ENCODE peak calls at places on chromosomes 6 and 20, in ten cellular contexts. One of them, this sample, is unnamed.

GRCh38 chr6:7050911-7051779 is 56.6 kb upstream of the RREB1 start:
- DNase-seq in right atrium auricular region: peak; percentile 73
- DNase-seq in GM23338: peak; percentile 75
- DNase-seq in SJSA1: no peak
- DNase-seq in stomach: peak; percentile 75
- DNase-seq in CD8-positive, alpha-beta T cell: peak; percentile 9
- DNase-seq in IMR-90: peak; percentile 82
- DNase-seq in cardiac muscle cell: peak; percentile 75
- DNase-seq in tibial artery: peak; percentile 54
- DNase-seq in heart left ventricle: peak; percentile 43
- DNase-seq in this sample: peak; percentile 33

GRCh38 chr6:131322121-131322520 is 186.9 kb downstream of the AKAP7 start:
- DNase-seq in right atrium auricular region: no peak
- DNase-seq in GM23338: peak; percentile 48
- DNase-seq in SJSA1: no peak
- DNase-seq in stomach: no peak
- DNase-seq in CD8-positive, alpha-beta T cell: no peak
- DNase-seq in IMR-90: no peak
- DNase-seq in cardiac muscle cell: no peak
- DNase-seq in tibial artery: no peak
- DNase-seq in heart left ventricle: no peak
- DNase-seq in this sample: no peak

GRCh38 chr6:6622557-6622956 is 34.0 kb downstream of the LY86 start:
- DNase-seq in right atrium auricular region: no peak
- DNase-seq in GM23338: no peak
- DNase-seq in SJSA1: no peak
- DNase-seq in stomach: no peak
- DNase-seq in CD8-positive, alpha-beta T cell: no peak
- DNase-seq in IMR-90: no peak
- DNase-seq in cardiac muscle cell: no peak
- DNase-seq in tibial artery: no peak
- DNase-seq in heart left ventricle: no peak
- DNase-seq in this sample: no peak

GRCh38 chr6:122381494-122382083 is 17.9 kb upstream of the HSF2 start:
- DNase-seq in right atrium auricular region: no peak
- DNase-seq in GM23338: peak; percentile 92
- DNase-seq in SJSA1: peak; percentile 33
- DNase-seq in stomach: peak; percentile 62
- DNase-seq in CD8-positive, alpha-beta T cell: peak; percentile 27
- DNase-seq in IMR-90: peak; percentile 79
- DNase-seq in cardiac muscle cell: peak; percentile 86
- DNase-seq in tibial artery: peak; percentile 36
- DNase-seq in heart left ventricle: peak; percentile 41
- DNase-seq in this sample: peak; percentile 75

GRCh38 chr6:68634503-68635411 is at the start of gene ADGRB3:
- DNase-seq in right atrium auricular region: peak; percentile 76
- DNase-seq in GM23338: peak; percentile 79
- DNase-seq in SJSA1: peak; percentile 16
- DNase-seq in stomach: peak; percentile 46
- DNase-seq in CD8-positive, alpha-beta T cell: no peak
- DNase-seq in IMR-90: peak; percentile 47
- DNase-seq in cardiac muscle cell: peak; percentile 87
- DNase-seq in tibial artery: peak; percentile 80
- DNase-seq in heart left ventricle: peak; percentile 85
- DNase-seq in this sample: no peak

GRCh38 chr6:78101387-78101786 is 448.5 kb downstream of the MEI4 start:
- DNase-seq in right atrium auricular region: no peak
- DNase-seq in GM23338: peak; percentile 17
- DNase-seq in SJSA1: no peak
- DNase-seq in stomach: no peak
- DNase-seq in CD8-positive, alpha-beta T cell: no peak
- DNase-seq in IMR-90: no peak
- DNase-seq in cardiac muscle cell: no peak
- DNase-seq in tibial artery: no peak
- DNase-seq in heart left ventricle: no peak
- DNase-seq in this sample: no peak

GRCh38 chr6:163705923-163706322 is 291.4 kb downstream of the QKI start:
- DNase-seq in right atrium auricular region: no peak
- DNase-seq in GM23338: no peak
- DNase-seq in SJSA1: no peak
- DNase-seq in stomach: no peak
- DNase-seq in CD8-positive, alpha-beta T cell: no peak
- DNase-seq in IMR-90: no peak
- DNase-seq in cardiac muscle cell: no peak
- DNase-seq in tibial artery: no peak
- DNase-seq in heart left ventricle: no peak
- DNase-seq in this sample: no peak

GRCh38 chr6:168609914-168610490 is 169.0 kb downstream of the SMOC2 start:
- DNase-seq in right atrium auricular region: no peak
- DNase-seq in GM23338: no peak
- DNase-seq in SJSA1: no peak
- DNase-seq in stomach: no peak
- DNase-seq in CD8-positive, alpha-beta T cell: no peak
- DNase-seq in IMR-90: no peak
- DNase-seq in cardiac muscle cell: no peak
- DNase-seq in tibial artery: no peak
- DNase-seq in heart left ventricle: no peak
- DNase-seq in this sample: no peak

GRCh38 chr6:4774296-4774695 is 1.9 kb upstream of the CDYL start:
- DNase-seq in right atrium auricular region: no peak
- DNase-seq in GM23338: peak; percentile 60
- DNase-seq in SJSA1: no peak
- DNase-seq in stomach: no peak
- DNase-seq in CD8-positive, alpha-beta T cell: no peak
- DNase-seq in IMR-90: no peak
- DNase-seq in cardiac muscle cell: no peak
- DNase-seq in tibial artery: no peak
- DNase-seq in heart left ventricle: no peak
- DNase-seq in this sample: no peak

GRCh38 chr6:4776967-4777925 is 1.0 kb downstream of the CDYL start:
- DNase-seq in right atrium auricular region: no peak
- DNase-seq in GM23338: peak; percentile 55
- DNase-seq in SJSA1: peak; percentile 38
- DNase-seq in stomach: no peak
- DNase-seq in CD8-positive, alpha-beta T cell: no peak
- DNase-seq in IMR-90: peak; percentile 39
- DNase-seq in cardiac muscle cell: peak; percentile 55
- DNase-seq in tibial artery: no peak
- DNase-seq in heart left ventricle: no peak
- DNase-seq in this sample: peak; percentile 52

GRCh38 chr6:4774715-4775590 is 1.3 kb upstream of the CDYL start:
- DNase-seq in right atrium auricular region: no peak
- DNase-seq in GM23338: peak; percentile 61
- DNase-seq in SJSA1: peak; percentile 24
- DNase-seq in stomach: no peak
- DNase-seq in CD8-positive, alpha-beta T cell: no peak
- DNase-seq in IMR-90: no peak
- DNase-seq in cardiac muscle cell: peak; percentile 8
- DNase-seq in tibial artery: peak; percentile 28
- DNase-seq in heart left ventricle: no peak
- DNase-seq in this sample: peak; percentile 18

GRCh38 chr6:4776493-4776966 is 326 bp downstream of the CDYL start:
- DNase-seq in right atrium auricular region: no peak
- DNase-seq in GM23338: peak; percentile 49
- DNase-seq in SJSA1: no peak
- DNase-seq in stomach: no peak
- DNase-seq in CD8-positive, alpha-beta T cell: peak; percentile 6
- DNase-seq in IMR-90: no peak
- DNase-seq in cardiac muscle cell: no peak
- DNase-seq in tibial artery: peak; percentile 37
- DNase-seq in heart left ventricle: peak; percentile 49
- DNase-seq in this sample: no peak

DNA sequence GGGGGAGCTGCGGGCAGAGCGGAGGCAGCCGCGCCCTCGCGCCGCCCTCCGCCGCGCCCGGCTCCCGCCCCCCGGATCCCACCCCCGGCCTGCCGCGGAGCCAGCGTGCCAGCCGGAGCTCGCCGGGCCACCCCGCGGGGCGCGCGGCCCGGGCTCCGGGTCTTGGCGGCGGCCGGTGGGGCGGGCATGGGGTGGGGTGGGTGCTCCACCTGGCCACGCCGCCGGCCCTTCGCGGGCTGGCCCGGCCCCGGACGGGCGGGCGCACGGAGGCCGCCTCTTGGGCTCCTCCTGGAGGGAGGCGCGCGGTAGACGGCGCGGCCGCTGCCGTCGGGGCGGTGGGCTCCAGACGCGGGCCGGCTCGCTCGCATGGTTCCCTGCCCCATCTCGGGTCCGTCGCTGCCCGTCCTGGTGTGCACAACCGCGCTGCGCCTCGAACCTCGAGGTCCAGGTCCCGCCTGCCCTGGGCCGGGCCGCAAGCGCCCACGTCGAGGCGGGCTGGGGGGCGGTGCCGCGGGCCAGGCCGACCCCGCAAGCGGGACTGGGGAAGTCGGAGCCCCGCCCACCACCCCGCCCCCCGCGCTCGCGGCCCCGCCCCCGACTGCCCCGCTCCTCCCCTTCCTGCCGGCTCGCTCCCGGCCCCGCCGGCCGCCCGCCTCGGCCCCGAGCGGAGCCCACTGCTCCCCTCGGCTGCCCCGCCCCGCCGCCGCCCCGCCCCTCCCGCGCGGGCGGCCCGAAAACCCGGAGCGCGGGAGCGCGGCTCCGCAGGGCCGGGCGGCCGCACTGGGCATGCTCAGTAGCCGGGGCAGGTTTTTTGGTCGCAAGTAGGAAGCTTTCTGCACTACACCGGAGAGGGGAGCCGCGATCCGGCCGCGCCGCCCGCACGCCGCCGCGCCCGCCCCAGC is at the start of gene CDYL:
- DNase-seq in right atrium auricular region: peak; percentile 83
- DNase-seq in GM23338: peak; percentile 82
- DNase-seq in SJSA1: peak; percentile 91
- DNase-seq in stomach: peak; percentile 92
- DNase-seq in CD8-positive, alpha-beta T cell: peak; percentile 76
- DNase-seq in IMR-90: peak; percentile 85
- DNase-seq in cardiac muscle cell: peak; percentile 94
- DNase-seq in tibial artery: peak; percentile 77
- DNase-seq in heart left ventricle: peak; percentile 89
- DNase-seq in this sample: peak; percentile 82
- H3K27ac ChIP-seq in right atrium auricular region: peak within 1 kb of the TSS; percentile 84
- H3K27ac ChIP-seq in GM23338: no peak within 1 kb of the TSS
- H3K27ac ChIP-seq in SJSA1: peak within 1 kb of the TSS; percentile 81
- H3K27ac ChIP-seq in stomach: peak within 1 kb of the TSS; percentile 91
- H3K27ac ChIP-seq in CD8-positive, alpha-beta T cell: peak within 1 kb of the TSS; percentile 38
- H3K27ac ChIP-seq in IMR-90: peak within 1 kb of the TSS; percentile 76
- H3K27ac ChIP-seq in cardiac muscle cell: peak within 1 kb of the TSS; percentile 87
- H3K27ac ChIP-seq in tibial artery: peak within 1 kb of the TSS; percentile 85
- H3K27ac ChIP-seq in heart left ventricle: peak within 1 kb of the TSS; percentile 88
- H3K27ac ChIP-seq in this sample: peak within 1 kb of the TSS; percentile 51

DNA sequence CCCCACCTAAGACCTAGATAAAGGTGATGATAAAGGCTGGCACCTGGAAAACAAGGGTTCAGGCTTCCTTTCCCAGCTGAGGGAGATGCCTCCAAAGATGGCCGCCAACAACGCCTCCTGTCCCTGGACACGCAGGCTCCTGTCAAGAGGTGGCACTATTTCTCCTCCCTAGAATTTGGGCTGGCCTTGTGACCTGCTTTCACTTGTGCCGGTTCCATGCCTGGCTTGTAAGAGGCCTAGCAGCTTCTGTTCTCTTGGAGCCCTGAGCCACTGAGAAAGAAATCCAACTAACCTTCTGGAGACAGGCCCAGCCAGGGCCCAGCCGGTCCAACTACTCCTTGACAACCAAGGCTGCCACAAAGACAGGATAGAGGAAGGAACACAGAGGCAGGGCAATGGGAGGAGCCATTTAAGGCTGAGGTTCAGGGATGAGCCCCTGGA is 60.2 kb upstream of the RALY start:
- DNase-seq in right atrium auricular region: peak; percentile 68
- DNase-seq in GM23338: peak; percentile 93
- DNase-seq in SJSA1: peak; percentile 29
- DNase-seq in stomach: peak; percentile 67
- DNase-seq in CD8-positive, alpha-beta T cell: peak; percentile 6
- DNase-seq in IMR-90: peak; percentile 55
- DNase-seq in cardiac muscle cell: peak; percentile 81
- DNase-seq in tibial artery: peak; percentile 55
- DNase-seq in heart left ventricle: peak; percentile 61
- DNase-seq in this sample: peak; percentile 62
- H3K27ac ChIP-seq in right atrium auricular region: no peak overlapping the region
- H3K27ac ChIP-seq in GM23338: no peak overlapping the region
- H3K27ac ChIP-seq in SJSA1: no peak overlapping the region
- H3K27ac ChIP-seq in stomach: no peak overlapping the region
- H3K27ac ChIP-seq in CD8-positive, alpha-beta T cell: no peak overlapping the region
- H3K27ac ChIP-seq in IMR-90: no peak overlapping the region
- H3K27ac ChIP-seq in cardiac muscle cell: no peak overlapping the region
- H3K27ac ChIP-seq in tibial artery: peak overlapping the region; percentile 56
- H3K27ac ChIP-seq in heart left ventricle: no peak overlapping the region
- H3K27ac ChIP-seq in this sample: no peak overlapping the region

GRCh38 chr6:33413601-33414120 is 2.8 kb downstream of the PHF1 start:
- DNase-seq in right atrium auricular region: no peak
- DNase-seq in GM23338: no peak
- DNase-seq in SJSA1: no peak
- DNase-seq in stomach: no peak
- DNase-seq in CD8-positive, alpha-beta T cell: no peak
- DNase-seq in IMR-90: no peak
- DNase-seq in cardiac muscle cell: no peak
- DNase-seq in tibial artery: no peak
- DNase-seq in heart left ventricle: no peak
- DNase-seq in this sample: no peak

GRCh38 chr6:33416386-33417126 is 1.4 kb downstream of the CUTA start:
- DNase-seq in right atrium auricular region: no peak
- DNase-seq in GM23338: no peak
- DNase-seq in SJSA1: peak; percentile 21
- DNase-seq in stomach: no peak
- DNase-seq in CD8-positive, alpha-beta T cell: no peak
- DNase-seq in IMR-90: peak; percentile 55
- DNase-seq in cardiac muscle cell: no peak
- DNase-seq in tibial artery: no peak
- DNase-seq in heart left ventricle: no peak
- DNase-seq in this sample: no peak

GRCh38 chr6:33415831-33416230 is 2.1 kb downstream of the CUTA start:
- DNase-seq in right atrium auricular region: no peak
- DNase-seq in GM23338: no peak
- DNase-seq in SJSA1: no peak
- DNase-seq in stomach: no peak
- DNase-seq in CD8-positive, alpha-beta T cell: no peak
- DNase-seq in IMR-90: no peak
- DNase-seq in cardiac muscle cell: no peak
- DNase-seq in tibial artery: no peak
- DNase-seq in heart left ventricle: no peak
- DNase-seq in this sample: no peak

GRCh38 chr6:33413200-33413599 is 2.4 kb downstream of the PHF1 start:
- DNase-seq in right atrium auricular region: no peak
- DNase-seq in GM23338: no peak
- DNase-seq in SJSA1: no peak
- DNase-seq in stomach: no peak
- DNase-seq in CD8-positive, alpha-beta T cell: no peak
- DNase-seq in IMR-90: no peak
- DNase-seq in cardiac muscle cell: no peak
- DNase-seq in tibial artery: no peak
- DNase-seq in heart left ventricle: no peak
- DNase-seq in this sample: no peak

DNA sequence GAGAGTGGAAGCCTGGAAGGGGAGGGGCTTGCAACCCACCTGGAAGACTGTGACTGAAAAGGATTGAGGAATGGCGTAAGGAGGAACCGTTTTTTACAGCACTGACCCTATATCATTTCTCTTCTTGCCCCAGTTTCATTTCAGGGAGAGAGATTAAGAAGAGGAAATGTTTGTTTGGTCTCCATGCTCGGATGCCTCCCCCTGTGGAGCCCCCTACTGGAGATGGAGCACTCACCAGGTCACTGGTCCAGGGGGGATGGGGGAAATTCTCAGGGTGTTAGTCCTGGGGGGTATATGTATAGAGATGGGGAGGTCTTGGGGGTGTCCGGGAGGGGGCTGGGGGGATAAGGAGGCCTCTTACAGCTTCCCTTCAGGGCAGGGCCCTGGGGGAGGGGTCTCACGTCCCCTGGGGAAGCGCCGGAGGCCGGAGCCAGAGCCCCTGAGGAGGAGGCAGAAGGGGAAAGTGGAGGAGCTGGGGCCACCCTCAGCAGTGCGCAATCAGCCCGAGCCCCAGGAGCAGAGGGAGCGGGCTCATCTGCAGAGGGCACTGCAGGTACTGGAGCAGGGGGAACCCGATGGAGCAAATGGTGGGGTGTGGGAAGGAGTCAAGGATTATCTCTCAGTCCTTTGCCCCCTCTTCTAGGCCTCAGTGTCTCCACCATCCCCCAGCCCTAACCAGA is 3.2 kb downstream of the CUTA start:
- DNase-seq in right atrium auricular region: no peak
- DNase-seq in GM23338: peak; percentile 67
- DNase-seq in SJSA1: no peak
- DNase-seq in stomach: no peak
- DNase-seq in CD8-positive, alpha-beta T cell: no peak
- DNase-seq in IMR-90: no peak
- DNase-seq in cardiac muscle cell: no peak
- DNase-seq in tibial artery: no peak
- DNase-seq in heart left ventricle: no peak
- DNase-seq in this sample: no peak
- H3K27ac ChIP-seq in right atrium auricular region: no peak overlapping the region
- H3K27ac ChIP-seq in GM23338: peak overlapping the region; percentile 42
- H3K27ac ChIP-seq in SJSA1: no peak overlapping the region
- H3K27ac ChIP-seq in stomach: peak overlapping the region; percentile 38
- H3K27ac ChIP-seq in CD8-positive, alpha-beta T cell: no peak overlapping the region
- H3K27ac ChIP-seq in IMR-90: no peak overlapping the region
- H3K27ac ChIP-seq in cardiac muscle cell: no peak overlapping the region
- H3K27ac ChIP-seq in tibial artery: peak overlapping the region; percentile 25
- H3K27ac ChIP-seq in heart left ventricle: no peak overlapping the region
- H3K27ac ChIP-seq in this sample: peak overlapping the region; percentile 28

GRCh38 chr6:139369568-139370046 is 4.8 kb downstream of the CITED2 start:
- DNase-seq in right atrium auricular region: no peak
- DNase-seq in GM23338: peak; percentile 74
- DNase-seq in SJSA1: peak; percentile 56
- DNase-seq in stomach: no peak
- DNase-seq in CD8-positive, alpha-beta T cell: no peak
- DNase-seq in IMR-90: peak; percentile 80
- DNase-seq in cardiac muscle cell: peak; percentile 80
- DNase-seq in tibial artery: no peak
- DNase-seq in heart left ventricle: no peak
- DNase-seq in this sample: no peak
- H3K27ac ChIP-seq in right atrium auricular region: peak overlapping the region; percentile 96
- H3K27ac ChIP-seq in GM23338: peak overlapping the region; percentile 95
- H3K27ac ChIP-seq in SJSA1: no peak overlapping the region
- H3K27ac ChIP-seq in stomach: peak overlapping the region; percentile 97
- H3K27ac ChIP-seq in CD8-positive, alpha-beta T cell: no peak overlapping the region
- H3K27ac ChIP-seq in IMR-90: no peak overlapping the region
- H3K27ac ChIP-seq in cardiac muscle cell: peak overlapping the region; percentile 97
- H3K27ac ChIP-seq in tibial artery: peak overlapping the region; percentile 47
- H3K27ac ChIP-seq in heart left ventricle: peak overlapping the region; percentile 61
- H3K27ac ChIP-seq in this sample: peak overlapping the region; percentile 48

This sample was measured in CD4-positive, CD25-positive, alpha-beta regulatory T cell.